ENCODE peak calls at places on chromosomes 11 and 22, in seven cellular contexts. D, G, H, F, M, Y and I are unnamed samples.
A peak's percentile ranks its signal among the peaks of the same experiment; 100 is the strongest.

GRCh38 chr11:44955019-44955738 is 4.5 kb upstream of the TP53I11 start:
- DNase-seq in F (peak; percentile 59), Y (peak; percentile 67), D (peak; percentile 63), G (no peak), H (no peak), M (peak; percentile 46), I (no peak)

GRCh38 chr11:102552447-102553200 is 22.1 kb upstream of the MMP7 start:
- DNase-seq in F (no peak), H (no peak), M (peak; percentile 98), Y (no peak), D (peak; percentile 96), G (peak; percentile 25), I (no peak)

GRCh38 chr11:19102521-19102900 is 14.5 kb upstream of the ZDHHC13 start:
- DNase-seq in M (no peak), H (no peak), D (no peak), F (no peak), Y (no peak), G (no peak), I (no peak)

GRCh38 chr11:10669258-10670033 is 24.1 kb downstream of the IRAG1 start:
- DNase-seq in G (no peak), H (no peak), D (peak; percentile 29), F (no peak), M (peak; percentile 40), Y (peak; percentile 66), I (no peak)

GRCh38 chr11:10488121-10488580 is 33.1 kb downstream of the AMPD3 start:
- DNase-seq in M (peak; percentile 88), G (no peak), D (peak; percentile 18), H (no peak), Y (no peak), F (no peak), I (no peak)

GRCh38 chr11:35109827-35110226 is 29.1 kb upstream of the CD44 start:
- DNase-seq in H (no peak), D (no peak), F (no peak), Y (no peak), M (no peak), G (no peak), I (no peak)

GRCh38 chr11:76759092-76759491 is 24.1 kb upstream of the TSKU start:
- DNase-seq in D (no peak), G (no peak), H (no peak), F (no peak), Y (no peak), M (no peak), I (no peak)

GRCh38 chr11:113114452-113115027 is 153.3 kb downstream of the NCAM1 start:
- DNase-seq in D (peak; percentile 33), Y (peak; percentile 31), M (peak; percentile 41), G (peak; percentile 3), F (peak; percentile 28), H (no peak), I (no peak)

GRCh38 chr22:31055322-31056159 is 25.6 kb upstream of the SMTN start:
- DNase-seq in H (peak; percentile 96), F (peak; percentile 85), G (peak; percentile 98), M (peak; percentile 83), Y (peak; percentile 97), D (peak; percentile 98), I (no peak)

GRCh38 chr11:78419327-78419726 is 1.7 kb upstream of the GAB2 start:
- DNase-seq in Y (peak; percentile 98), F (peak; percentile 29), H (no peak), G (no peak), M (peak; percentile 83), D (peak; percentile 71), I (no peak)

GRCh38 chr11:75450826-75451783 is 18.1 kb upstream of the KLHL35 start:
- DNase-seq in Y (no peak), M (peak; percentile 37), H (no peak), F (no peak), G (no peak), D (no peak), I (no peak)

GRCh38 chr11:6654281-6655019 is 1.2 kb downstream of the DCHS1 start:
- DNase-seq in H (peak; percentile 90), F (no peak), D (no peak), Y (no peak), M (no peak), G (peak; percentile 57), I (no peak)

GRCh38 chr11:88886796-88887195 is 179.0 kb downstream of the GRM5 start:
- DNase-seq in G (peak; percentile 40), F (no peak), M (peak; percentile 94), Y (peak; percentile 11), H (no peak), D (peak; percentile 57), I (no peak)
- TF ChIP-seq CTCF in G (peak; percentile 81), F (peak; percentile 8), M (peak; percentile 87), Y (peak; percentile 46), H (no peak), D (peak; percentile 47), I (no peak)

DNA sequence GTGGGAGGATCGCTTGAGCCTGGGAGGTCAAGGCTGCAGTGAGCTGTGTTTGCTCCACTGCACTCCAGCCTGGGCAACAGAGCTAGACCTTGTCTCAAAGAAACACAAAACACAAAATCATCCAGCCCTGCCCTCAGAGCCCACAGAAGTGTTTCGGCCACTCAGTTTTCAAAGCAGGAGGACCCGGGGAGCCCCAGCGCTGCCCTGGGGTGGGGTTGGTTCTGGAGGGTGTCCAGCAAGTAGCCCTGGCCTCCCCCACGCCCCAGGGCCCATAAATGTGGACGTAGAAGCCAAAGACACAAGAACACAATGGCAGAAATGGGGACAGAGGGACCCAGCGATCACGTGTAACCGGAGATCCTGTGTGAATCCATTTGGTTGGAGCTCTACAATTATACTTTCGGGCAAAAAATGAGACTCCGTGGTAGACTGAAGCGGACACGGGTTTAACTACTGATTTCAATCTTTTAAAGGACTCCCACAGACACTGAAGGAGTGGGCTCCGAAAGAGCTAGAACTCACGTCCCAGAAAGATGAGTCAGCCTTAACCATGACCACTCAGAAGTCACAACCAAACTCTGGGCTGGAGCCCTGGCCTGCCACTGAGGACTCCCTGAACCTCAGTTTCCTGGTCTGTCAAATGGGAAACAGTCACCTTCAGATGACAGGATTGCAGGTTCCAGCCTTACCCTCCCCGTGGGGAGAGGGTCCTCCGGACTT is 9.0 kb upstream of the CYTH4 start:
- DNase-seq in F (no peak), Y (peak; percentile 74), M (peak; percentile 24), G (no peak), H (no peak), D (no peak), I (no peak)
- H3K27ac ChIP-seq in F (no peak overlapping the region), Y (peak overlapping the region; percentile 66), M (no peak overlapping the region), G (no peak overlapping the region), H (no peak overlapping the region), D (peak overlapping the region; percentile 70), I (no peak overlapping the region)

GRCh38 chr11:1838077-1838425 is 730 bp upstream of the TNNI2 start:
- DNase-seq in M (no peak), Y (no peak), H (no peak), F (no peak), D (no peak), G (no peak), I (no peak)
- TF ChIP-seq CTCF in M (no peak), Y (no peak), H (no peak), F (peak; percentile 0), D (peak; percentile 36), G (no peak), I (no peak)

DNA sequence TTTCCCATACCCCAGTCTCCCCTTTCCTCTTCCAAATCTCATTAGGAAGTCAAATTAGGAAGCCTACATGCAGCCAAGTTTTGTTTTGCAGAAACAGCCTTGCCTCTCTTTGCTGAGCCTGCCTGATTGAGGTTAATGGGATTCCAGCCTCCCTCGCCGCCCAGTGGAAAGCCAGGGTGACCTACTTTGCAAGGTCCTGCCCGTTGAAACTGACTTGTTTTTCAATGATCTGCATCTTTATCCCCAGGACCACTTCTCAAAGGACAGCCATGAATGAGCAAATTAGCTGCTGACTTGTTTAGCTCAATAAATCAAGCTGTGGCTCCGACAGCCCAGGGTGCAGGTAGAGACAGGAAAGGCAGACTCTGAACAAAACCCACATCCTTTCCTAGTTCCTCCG is 110.4 kb downstream of the RRAS2 start:
- DNase-seq in F (no peak), G (no peak), H (no peak), M (no peak), Y (no peak), D (no peak), I (no peak)
- H3K27ac ChIP-seq in F (no peak overlapping the region), G (no peak overlapping the region), H (no peak overlapping the region), M (no peak overlapping the region), Y (no peak overlapping the region), D (no peak overlapping the region), I (no peak overlapping the region)

GRCh38 chr11:73223998-73224730 is 6.1 kb downstream of the P2RY2 start:
- DNase-seq in F (no peak), G (no peak), M (no peak), D (no peak), H (no peak), Y (no peak), I (no peak)
- TF ChIP-seq CTCF in F (no peak), G (no peak), M (no peak), D (no peak), H (no peak), Y (no peak), I (no peak)